ENCODE peak calls at places on chromosomes 11 and 22, in eight cellular contexts. R is A549; X is mucosa of descending colon; V is CD8-positive, alpha-beta T cell; P is ovary; L is endothelial cell of umbilical vein; U is GM12878; Y is fibroblast of lung. H is an unnamed sample.

GRCh38 chr11:132311703-132312102 is 941.3 kb downstream of the NTM start:
- DNase-seq in X (no peak), L (no peak), U (no peak), V (no peak), Y (no peak), R (no peak), P (no peak), H (no peak)

GRCh38 chr11:111602865-111603632 is 800 bp downstream of the SIK2 start:
- DNase-seq in U (no peak), V (no peak), R (no peak), P (no peak), L (no peak), Y (peak; percentile 63), X (peak; percentile 71), H (peak; percentile 12)

GRCh38 chr11:32087602-32088001 is 3.3 kb upstream of the RCN1 start:
- DNase-seq in X (no peak), R (no peak), L (no peak), V (no peak), U (no peak), Y (peak; percentile 63), P (no peak), H (no peak)

GRCh38 chr22:21791635-21792625 is 56.3 kb upstream of the YPEL1 start:
- DNase-seq in X (no peak), P (no peak), R (no peak), Y (peak; percentile 71), L (no peak), U (peak; percentile 62), V (no peak), H (no peak)

GRCh38 chr11:73157141-73158010 is 15.3 kb upstream of the FCHSD2 start:
- DNase-seq in X (no peak), V (no peak), R (no peak), Y (peak; percentile 82), P (peak; percentile 51), L (no peak), U (no peak), H (no peak)

GRCh38 chr22:40422558-40423245 is 52.3 kb downstream of the SGSM3 start:
- DNase-seq in R (no peak), P (no peak), Y (no peak), V (no peak), X (no peak), U (no peak), L (no peak), H (no peak)

GRCh38 chr11:117690484-117691205 is 106.4 kb downstream of the DSCAML1 start:
- DNase-seq in R (no peak), U (peak; percentile 27), Y (no peak), X (no peak), P (no peak), V (no peak), L (no peak), H (no peak)

GRCh38 chr22:43777204-43777671 is 34.9 kb downstream of the EFCAB6 start:
- DNase-seq in U (no peak), R (no peak), L (peak; percentile 19), Y (peak; percentile 93), V (no peak), X (no peak), P (no peak), H (no peak)

GRCh38 chr11:4826425-4826824 is 5.3 kb downstream of the OR51F2 start:
- DNase-seq in Y (peak; percentile 12), X (no peak), U (no peak), P (no peak), L (no peak), R (no peak), V (no peak), H (no peak)

GRCh38 chr22:18085188-18085587 is 7.4 kb downstream of the PEX26 start:
- DNase-seq in V (no peak), U (no peak), Y (peak; percentile 20), L (no peak), R (no peak), P (no peak), X (peak; percentile 69), H (no peak)

GRCh38 chr22:48210812-48211211 is 1448.4 kb downstream of the TBC1D22A start:
- DNase-seq in U (no peak), Y (no peak), R (no peak), V (no peak), L (no peak), X (no peak), P (no peak), H (no peak)
- H3K9me3 ChIP-seq in U (no peaks in the 10 kb centered on the region), Y (no peaks in the 10 kb centered on the region), R (no peaks in the 10 kb centered on the region), V (no peaks in the 10 kb centered on the region), L (peaks cover 8% of the 10 kb centered on the region), X (no peaks in the 10 kb centered on the region), P (no peaks in the 10 kb centered on the region), H (no peaks in the 10 kb centered on the region)

GRCh38 chr22:47858773-47859306 is 1096.4 kb downstream of the TBC1D22A start:
- DNase-seq in V (no peak), P (no peak), X (no peak), Y (no peak), L (no peak), U (no peak), R (no peak), H (no peak)
- H3K9me3 ChIP-seq in V (no peaks in the 10 kb centered on the region), P (no peaks in the 10 kb centered on the region), X (no peaks in the 10 kb centered on the region), Y (no peaks in the 10 kb centered on the region), L (peaks cover 13% of the 10 kb centered on the region), U (no peaks in the 10 kb centered on the region), R (no peaks in the 10 kb centered on the region), H (no peaks in the 10 kb centered on the region)

DNA sequence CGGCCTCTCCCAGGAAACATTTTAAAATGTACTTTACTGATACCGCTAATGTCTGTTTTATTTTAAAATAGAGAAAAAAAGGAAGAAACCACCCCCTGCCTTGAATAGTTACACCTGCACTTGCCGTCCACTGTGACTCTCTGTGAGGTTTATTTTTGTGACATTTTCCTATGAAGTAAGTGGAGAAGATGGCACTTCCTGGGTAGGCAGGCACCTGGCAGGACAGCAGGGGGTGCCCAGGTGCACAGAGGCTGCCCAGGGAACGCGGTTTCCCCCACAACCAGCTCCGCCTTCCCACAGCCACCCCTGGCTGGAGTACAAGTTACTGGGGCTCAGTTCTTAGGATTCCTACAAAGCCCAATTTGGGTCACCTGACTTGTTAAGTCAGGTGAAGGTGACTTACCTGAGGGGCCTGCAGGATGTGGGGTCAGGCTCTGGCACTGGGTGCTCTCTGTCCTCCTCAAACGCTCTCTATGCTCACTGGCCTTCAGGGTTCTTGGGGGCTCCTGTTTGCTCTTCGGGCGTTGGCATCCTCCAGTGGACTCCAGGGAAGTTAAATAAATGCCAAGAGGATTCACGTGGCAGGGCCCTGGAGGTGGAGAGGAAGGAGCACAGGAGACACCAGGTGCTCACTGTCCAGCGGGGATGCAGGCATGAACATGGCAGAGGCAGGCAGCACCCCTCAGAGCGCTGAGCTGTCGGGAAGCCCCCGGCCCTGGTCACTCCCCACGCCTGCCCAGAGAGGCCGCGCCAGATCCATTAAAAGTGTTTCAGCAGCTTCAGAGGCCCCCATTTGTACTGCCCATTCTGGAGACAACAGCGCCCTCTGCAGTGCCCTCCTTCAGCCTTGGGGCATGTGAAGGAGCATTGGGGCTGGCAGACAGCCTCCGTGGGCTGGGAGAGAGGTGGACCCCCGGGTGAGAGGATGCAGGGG is 1021.2 kb downstream of the TBC1D22A start:
- DNase-seq in Y (no peak), U (no peak), X (no peak), P (no peak), V (no peak), R (no peak), L (no peak), H (no peak)
- H3K9me3 ChIP-seq in Y (peaks cover 2% of the 10 kb centered on the region), U (no peaks in the 10 kb centered on the region), X (no peaks in the 10 kb centered on the region), P (no peaks in the 10 kb centered on the region), V (no peaks in the 10 kb centered on the region), R (peaks cover 2% of the 10 kb centered on the region), L (peaks cover 4% of the 10 kb centered on the region), H (no peaks in the 10 kb centered on the region)

GRCh38 chr11:101323997-101324396 is 194.4 kb upstream of the PGR start:
- DNase-seq in L (no peak), U (no peak), R (no peak), X (no peak), P (no peak), Y (no peak), V (no peak), H (no peak)
- H3K9me3 ChIP-seq in L (peaks cover 6% of the 10 kb centered on the region), U (no peaks in the 10 kb centered on the region), R (no peaks in the 10 kb centered on the region), X (no peaks in the 10 kb centered on the region), P (no peaks in the 10 kb centered on the region), Y (no peaks in the 10 kb centered on the region), V (no peaks in the 10 kb centered on the region), H (no peaks in the 10 kb centered on the region)

DNA sequence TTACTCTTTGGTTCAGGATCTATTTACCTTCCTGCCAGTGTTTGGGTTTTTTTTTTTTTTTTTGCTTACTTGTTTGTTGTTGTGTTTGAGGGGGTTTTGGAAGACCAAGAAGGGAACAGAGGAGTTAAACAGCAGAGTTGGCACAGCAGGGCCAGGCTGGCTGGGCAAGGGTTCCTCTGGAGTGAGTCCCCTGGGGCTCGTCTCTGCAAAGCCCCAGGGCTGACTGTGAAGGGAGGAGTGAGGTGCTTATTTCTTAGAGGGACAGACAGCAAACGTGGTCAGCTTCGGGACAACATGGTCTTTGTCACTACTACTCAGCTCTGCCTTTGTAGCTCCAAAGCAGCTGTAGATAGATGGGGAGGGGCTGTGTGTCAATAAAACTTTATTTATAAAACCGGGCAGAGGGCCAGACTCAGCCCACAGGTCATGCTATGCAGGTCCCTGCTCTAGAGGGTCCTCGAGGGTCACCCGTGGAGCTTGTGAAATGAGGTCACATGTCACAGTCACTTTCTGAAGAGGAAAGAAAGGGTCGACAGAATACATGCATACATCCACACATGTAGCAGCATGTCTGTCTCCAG is 1404.7 kb downstream of the BRD1 start:
- DNase-seq in V (no peak), L (no peak), P (no peak), X (no peak), U (no peak), R (no peak), Y (no peak), H (no peak)
- H3K9me3 ChIP-seq in V (no peaks in the 10 kb centered on the region), L (peaks cover 17% of the 10 kb centered on the region), P (no peaks in the 10 kb centered on the region), X (no peaks in the 10 kb centered on the region), U (no peaks in the 10 kb centered on the region), R (no peaks in the 10 kb centered on the region), Y (no peaks in the 10 kb centered on the region), H (no peaks in the 10 kb centered on the region)

DNA sequence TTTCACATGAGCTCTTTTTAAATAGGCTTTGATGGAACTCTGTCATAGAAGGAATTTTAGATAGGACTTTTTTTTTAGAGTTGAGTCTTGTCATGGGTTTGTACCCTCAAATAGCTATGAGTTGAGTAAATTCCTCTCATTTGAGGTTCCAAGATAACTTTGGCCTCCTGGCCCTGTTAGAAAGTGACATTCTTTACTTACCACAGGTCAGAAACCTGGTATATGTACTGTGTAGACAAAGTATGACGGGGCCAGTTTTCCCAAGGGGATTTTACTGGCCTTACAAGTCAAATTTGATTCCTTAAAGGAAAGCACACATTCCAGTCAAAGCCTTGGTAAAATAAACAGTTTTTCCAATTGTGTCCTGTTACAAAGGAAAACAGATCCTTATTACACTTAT is 729.3 kb upstream of the LUZP2 start:
- DNase-seq in X (no peak), V (no peak), R (no peak), L (no peak), P (no peak), U (no peak), Y (peak; percentile 66), H (no peak)
- H3K9me3 ChIP-seq in X (peaks cover 12% of the 10 kb centered on the region), V (no peaks in the 10 kb centered on the region), R (no peaks in the 10 kb centered on the region), L (no peaks in the 10 kb centered on the region), P (no peaks in the 10 kb centered on the region), U (no peaks in the 10 kb centered on the region), Y (no peaks in the 10 kb centered on the region), H (peaks cover 2% of the 10 kb centered on the region)

GRCh38 chr11:99352642-99353041 is 331.9 kb downstream of the CNTN5 start:
- DNase-seq in L (no peak), X (no peak), P (no peak), U (no peak), R (no peak), V (no peak), Y (no peak), H (no peak)
- H3K9me3 ChIP-seq in L (no peaks in the 10 kb centered on the region), X (no peaks in the 10 kb centered on the region), P (no peaks in the 10 kb centered on the region), U (no peaks in the 10 kb centered on the region), R (no peaks in the 10 kb centered on the region), V (no peaks in the 10 kb centered on the region), Y (no peaks in the 10 kb centered on the region), H (no peaks in the 10 kb centered on the region)

GRCh38 chr11:97463891-97464290 is 1074.1 kb downstream of the JRKL start:
- DNase-seq in U (no peak), P (no peak), R (no peak), X (no peak), Y (no peak), L (no peak), V (no peak), H (no peak)
- H3K9me3 ChIP-seq in U (no peaks in the 10 kb centered on the region), P (no peaks in the 10 kb centered on the region), R (no peaks in the 10 kb centered on the region), X (peaks cover 55% of the 10 kb centered on the region), Y (no peaks in the 10 kb centered on the region), L (peaks cover 2% of the 10 kb centered on the region), V (no peaks in the 10 kb centered on the region), H (no peaks in the 10 kb centered on the region)

H was measured in T-helper 17 cell.